ENCODE peak calls at places on chromosomes 12 and 14, in nine cellular contexts. A is transverse colon, B is HFF-Myc, C is AG09309, W is foreskin fibroblast, Z is AG10803, T is neural progenitor cell, P is endothelial cell, S is lower leg skin. N is an unnamed sample.

GRCh38 chr12:275784-276183 is 13.1 kb upstream of the SLC6A13 start:
- DNase-seq in A (peak), B (no peak), C (no peak), W (no peak), Z (no peak), T (no peak), P (no peak), S (no peak), N (no peak)

GRCh38 chr14:76715102-76715926 is 46.0 kb upstream of the VASH1 start:
- DNase-seq in A (no peak), B (no peak), C (no peak), W (peak), Z (peak), T (peak), P (no peak), S (no peak), N (no peak)

GRCh38 chr12:49260165-49260564 is 4.7 kb upstream of the TUBA1C start:
- DNase-seq in A (no peak), B (no peak), C (peak), W (peak), Z (peak), T (no peak), P (no peak), S (no peak), N (no peak)

GRCh38 chr12:7144414-7145120 is 14.4 kb downstream of the CLSTN3 start:
- DNase-seq in A (no peak), B (no peak), C (no peak), W (no peak), Z (peak), T (peak), P (no peak), S (no peak), N (peak)

GRCh38 chr12:31922341-31923062 is 36.7 kb upstream of the RESF1 start:
- DNase-seq in A (no peak), B (peak), C (no peak), W (peak), Z (no peak), T (no peak), P (no peak), S (no peak), N (no peak)

GRCh38 chr12:16349132-16349463 is 1.7 kb downstream of the MGST1 start:
- DNase-seq in A (peak), B (peak), C (peak), W (peak), Z (peak), T (peak), P (no peak), S (peak), N (peak)

GRCh38 chr14:38150075-38150474 is 57.6 kb upstream of the SSTR1 start:
- DNase-seq in A (no peak), B (no peak), C (no peak), W (no peak), Z (no peak), T (no peak), P (no peak), S (no peak), N (no peak)

GRCh38 chr12:64806593-64806992 is 17.9 kb upstream of the TBC1D30 start:
- DNase-seq in A (no peak), B (peak), C (no peak), W (peak), Z (peak), T (no peak), P (no peak), S (no peak), N (no peak)

GRCh38 chr14:56309198-56309597 is 191.0 kb downstream of the PELI2 start:
- DNase-seq in A (no peak), B (no peak), C (no peak), W (no peak), Z (no peak), T (no peak), P (no peak), S (no peak), N (no peak)

GRCh38 chr12:111766608-111767361 is at the start of gene ALDH2:
- DNase-seq in A (peak), B (no peak), C (no peak), W (peak), Z (peak), T (peak), P (peak), S (peak), N (peak)

GRCh38 chr12:98320026-98320425 is 195.4 kb upstream of the TMPO start:
- DNase-seq in A (no peak), B (no peak), C (no peak), W (no peak), Z (no peak), T (no peak), P (no peak), S (no peak), N (no peak)

GRCh38 chr12:74235342-74235741 is 302.3 kb upstream of the ATXN7L3B start:
- DNase-seq in A (no peak), B (no peak), C (no peak), W (no peak), Z (no peak), T (no peak), P (no peak), S (no peak), N (no peak)

GRCh38 chr14:78135450-78135891 is 34.7 kb upstream of the NRXN3 start:
- DNase-seq in A (no peak), B (no peak), C (no peak), W (no peak), Z (no peak), T (no peak), P (no peak), S (no peak), N (no peak)

GRCh38 chr14:75752907-75753594 is 92.0 kb downstream of the TTLL5 start:
- DNase-seq in A (no peak), B (no peak), C (no peak), W (no peak), Z (peak), T (no peak), P (no peak), S (no peak), N (no peak)

GRCh38 chr14:55928316-55928715 is 189.9 kb upstream of the PELI2 start:
- DNase-seq in A (no peak), B (no peak), C (no peak), W (no peak), Z (no peak), T (no peak), P (no peak), S (no peak), N (no peak)

GRCh38 chr12:13945236-13945635 is 36.2 kb downstream of the GRIN2B start:
- DNase-seq in A (no peak), B (no peak), C (no peak), W (no peak), Z (no peak), T (no peak), P (no peak), S (no peak), N (no peak)

GRCh38 chr14:104659764-104660523 is 29.5 kb upstream of the INF2 start:
- DNase-seq in A (no peak), B (no peak), C (no peak), W (no peak), Z (no peak), T (no peak), P (no peak), S (no peak), N (no peak)

GRCh38 chr14:75277796-75278421 is 719 bp upstream of the FOS start:
- DNase-seq in A (no peak), B (no peak), C (no peak), W (no peak), Z (no peak), T (no peak), P (no peak), S (no peak), N (no peak)

GRCh38 chr12:113152835-113153814 is 3.6 kb downstream of the CFAP73 start:
- DNase-seq in A (peak), B (no peak), C (peak), W (peak), Z (peak), T (peak), P (peak), S (no peak), N (peak)

GRCh38 chr12:92912672-92913071 is 16.4 kb downstream of the EEA1 start:
- DNase-seq in A (no peak), B (no peak), C (no peak), W (no peak), Z (no peak), T (no peak), P (no peak), S (no peak), N (no peak)

GRCh38 chr12:123532808-123533649 is 490 bp downstream of the RILPL1 start:
- DNase-seq in A (peak), B (no peak), C (no peak), W (peak), Z (peak), T (peak), P (peak), S (peak), N (peak)

GRCh38 chr12:25087596-25087995 is 107.4 kb downstream of the DNAI7 start:
- DNase-seq in A (no peak), B (no peak), C (no peak), W (no peak), Z (no peak), T (no peak), P (no peak), S (no peak), N (no peak)

GRCh38 chr12:101172316-101172715 is 37.7 kb downstream of the SLC5A8 start:
- DNase-seq in A (peak), B (no peak), C (peak), W (peak), Z (peak), T (peak), P (peak), S (no peak), N (no peak)

GRCh38 chr14:63039800-63040380 is 5.4 kb downstream of the KCNH5 start:
- DNase-seq in A (no peak), B (no peak), C (no peak), W (peak), Z (peak), T (peak), P (no peak), S (no peak), N (no peak)
- TF ChIP-seq CTCF in A (no peak), B (peak), C (no peak), W (no peak), Z (peak), T (peak), P (no peak), S (no peak), N (no peak)

GRCh38 chr14:22472935-22473854 is 115.8 kb downstream of the DAD1 start:
- DNase-seq in A (peak), B (no peak), C (no peak), W (peak), Z (peak), T (peak), P (peak), S (no peak), N (no peak)

GRCh38 chr14:22472466-22472865 is 116.6 kb downstream of the DAD1 start:
- DNase-seq in A (no peak), B (no peak), C (no peak), W (no peak), Z (no peak), T (no peak), P (no peak), S (no peak), N (no peak)

GRCh38 chr14:22474730-22475351 is 114.2 kb downstream of the DAD1 start:
- DNase-seq in A (no peak), B (no peak), C (no peak), W (peak), Z (peak), T (no peak), P (no peak), S (no peak), N (no peak)

GRCh38 chr14:22469541-22470303 is 119.3 kb downstream of the DAD1 start:
- DNase-seq in A (no peak), B (no peak), C (no peak), W (no peak), Z (no peak), T (no peak), P (no peak), S (no peak), N (no peak)

DNA sequence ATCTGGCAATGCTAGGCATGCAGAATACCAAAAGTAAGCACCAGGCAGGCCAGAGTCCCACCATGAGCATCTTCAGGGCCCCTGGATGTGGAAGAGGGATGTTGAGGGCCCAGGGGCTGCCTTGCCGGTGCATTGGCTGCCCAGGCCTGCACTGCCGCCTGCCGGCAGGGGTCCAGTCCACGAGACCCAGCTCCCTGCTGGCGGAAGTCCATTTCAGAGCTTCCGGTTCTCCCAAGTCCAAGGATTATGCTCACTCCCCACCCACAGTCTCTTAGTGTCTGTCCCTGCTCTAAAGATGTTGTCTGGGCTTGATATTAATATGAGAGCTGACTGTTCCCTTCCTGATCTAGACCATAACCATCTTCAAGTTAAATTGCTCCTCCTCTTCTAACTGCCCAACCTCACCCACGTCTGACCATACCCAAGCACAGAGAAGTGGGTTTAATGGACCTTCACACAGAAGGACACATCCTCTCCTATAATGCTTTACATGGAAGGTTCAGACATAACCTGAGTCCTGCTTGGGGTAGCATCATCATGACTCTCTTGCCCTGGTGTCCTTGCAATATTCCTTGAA is 117.4 kb downstream of the DAD1 start:
- DNase-seq in A (peak), B (no peak), C (no peak), W (peak), Z (no peak), T (peak), P (peak), S (no peak), N (no peak)
- TF ChIP-seq CTCF in A (peak), B (peak), C (peak), W (peak), Z (peak), T (peak), P (peak), S (no peak), N (peak)

DNA sequence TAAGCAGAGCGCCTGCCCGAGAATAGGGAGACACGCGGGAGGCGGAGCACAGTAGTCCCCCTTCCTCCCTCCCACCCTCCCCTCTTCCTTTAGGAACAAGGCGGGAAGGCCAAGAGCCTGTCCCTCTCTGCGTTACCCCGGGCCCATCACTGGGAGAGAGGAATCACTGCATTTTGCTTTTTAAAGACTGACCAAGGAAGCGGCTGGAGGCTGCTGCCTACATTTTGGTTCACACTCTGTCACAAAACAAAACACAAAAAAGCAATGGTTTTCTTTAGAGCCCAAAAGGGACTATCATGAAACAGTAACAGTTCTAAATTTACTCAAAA is 19.8 kb downstream of the STX2 start:
- DNase-seq in A (no peak), B (no peak), C (no peak), W (no peak), Z (no peak), T (no peak), P (no peak), S (no peak), N (no peak)
- TF ChIP-seq CTCF in A (no peak), B (no peak), C (no peak), W (no peak), Z (no peak), T (no peak), P (peak), S (no peak), N (no peak)

GRCh38 chr14:100285913-100286400 is 20.3 kb downstream of the SLC25A29 start:
- DNase-seq in A (peak), B (no peak), C (no peak), W (no peak), Z (no peak), T (no peak), P (no peak), S (no peak), N (no peak)
- TF ChIP-seq CTCF in A (peak), B (no peak), C (no peak), W (no peak), Z (no peak), T (no peak), P (no peak), S (no peak), N (no peak)

DNA sequence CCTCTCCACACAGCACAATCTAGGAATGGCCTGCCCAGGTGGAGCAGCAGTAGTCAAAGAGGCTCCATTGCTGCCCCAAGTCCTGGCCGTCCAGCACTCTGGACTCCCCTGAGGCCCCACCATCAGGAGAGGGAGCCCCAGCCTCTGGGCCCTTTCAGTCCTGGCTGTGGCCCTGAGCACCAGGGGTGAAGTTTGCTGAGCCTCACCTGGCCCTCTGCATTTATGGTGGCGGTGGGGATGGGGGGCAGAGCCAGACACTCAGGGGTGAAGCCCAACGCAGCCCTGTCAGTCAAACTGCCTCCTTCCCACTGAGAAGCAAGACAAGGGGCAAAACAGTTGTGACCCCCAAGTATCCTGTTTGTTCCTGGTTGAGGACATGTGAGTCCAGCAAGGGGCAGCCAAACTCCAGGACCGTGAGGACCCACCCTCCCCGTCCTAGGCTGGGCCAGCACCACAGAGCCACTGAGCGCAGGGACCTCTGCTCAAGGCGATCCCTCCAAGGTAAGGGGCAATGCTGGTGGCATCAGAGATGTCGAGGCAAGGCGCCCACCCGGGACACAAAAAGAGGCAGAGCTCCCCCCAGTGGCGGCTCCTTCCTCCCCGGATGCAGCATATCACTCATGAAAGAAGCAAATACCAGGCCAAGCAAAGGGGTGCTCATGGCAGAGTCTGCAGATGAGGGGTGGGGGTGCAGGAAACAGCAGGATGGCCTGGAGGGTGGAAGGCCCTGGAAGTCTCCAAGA is 4.8 kb upstream of the AMN start:
- DNase-seq in A (peak), B (no peak), C (no peak), W (no peak), Z (peak), T (peak), P (peak), S (no peak), N (no peak)
- TF ChIP-seq CTCF in A (peak), B (peak), C (peak), W (peak), Z (peak), T (peak), P (peak), S (no peak), N (peak)

GRCh38 chr14:68981124-68981523 is 2.0 kb upstream of the ACTN1 start:
- DNase-seq in A (no peak), B (no peak), C (no peak), W (no peak), Z (no peak), T (no peak), P (no peak), S (no peak), N (no peak)
- TF ChIP-seq CTCF in A (no peak), B (no peak), C (peak), W (no peak), Z (no peak), T (no peak), P (no peak), S (no peak), N (no peak)

N was measured in left lung.